ENCODE peak calls at places on chromosome 13, in five cellular contexts. U is HCT116, Q is A549, F is GM12878, L is IMR-90. P is an unnamed sample.

GRCh38 chr13:98643479-98643878 is 66.6 kb upstream of the STK24 start:
- DNase-seq in L (no peak), F (no peak), U (no peak), Q (no peak), P (no peak)

GRCh38 chr13:39414339-39414738 is 188.7 kb downstream of the LHFPL6 start:
- DNase-seq in L (no peak), F (peak), Q (no peak), U (no peak), P (no peak)

GRCh38 chr13:71801781-71802180 is 65.2 kb downstream of the DACH1 start:
- DNase-seq in Q (no peak), U (no peak), L (no peak), F (no peak), P (peak)

GRCh38 chr13:110557610-110558305 is 3.8 kb downstream of the RAB20 start:
- DNase-seq in F (no peak), L (no peak), U (no peak), Q (no peak), P (no peak)

GRCh38 chr13:41018583-41018909 is 570 bp downstream of the ELF1 start:
- DNase-seq in Q (no peak), U (no peak), L (no peak), F (no peak), P (no peak)

GRCh38 chr13:98144501-98145350 is 1.8 kb downstream of the FARP1 start:
- DNase-seq in L (peak), F (no peak), Q (peak), U (peak), P (peak)

GRCh38 chr13:109481046-109481445 is 305.3 kb downstream of the IRS2 start:
- DNase-seq in U (no peak), F (no peak), Q (no peak), L (peak), P (no peak)

GRCh38 chr13:96782186-96782585 is 212.1 kb downstream of the OXGR1 start:
- DNase-seq in F (no peak), Q (no peak), L (no peak), U (no peak), P (no peak)

GRCh38 chr13:40982772-40983171 is 36.3 kb downstream of the ELF1 start:
- DNase-seq in F (peak), Q (no peak), U (no peak), L (peak), P (peak)

GRCh38 chr13:42821437-42821836 is 40.1 kb downstream of the FAM216B start:
- DNase-seq in L (peak), Q (no peak), U (no peak), F (no peak), P (no peak)

GRCh38 chr13:43464578-43465264 is 322.1 kb downstream of the ENOX1 start:
- DNase-seq in U (no peak), Q (no peak), L (no peak), F (no peak), P (no peak)

GRCh38 chr13:21033866-21034601 is 27.4 kb downstream of the LATS2 start:
- DNase-seq in F (no peak), Q (no peak), U (no peak), L (no peak), P (no peak)

GRCh38 chr13:109348514-109349340 is 437.7 kb downstream of the IRS2 start:
- DNase-seq in U (no peak), F (no peak), L (peak), Q (peak), P (no peak)

GRCh38 chr13:76992548-76993001 is 694 bp downstream of the CLN5 start:
- DNase-seq in F (no peak), U (no peak), Q (peak), L (peak), P (peak)

DNA sequence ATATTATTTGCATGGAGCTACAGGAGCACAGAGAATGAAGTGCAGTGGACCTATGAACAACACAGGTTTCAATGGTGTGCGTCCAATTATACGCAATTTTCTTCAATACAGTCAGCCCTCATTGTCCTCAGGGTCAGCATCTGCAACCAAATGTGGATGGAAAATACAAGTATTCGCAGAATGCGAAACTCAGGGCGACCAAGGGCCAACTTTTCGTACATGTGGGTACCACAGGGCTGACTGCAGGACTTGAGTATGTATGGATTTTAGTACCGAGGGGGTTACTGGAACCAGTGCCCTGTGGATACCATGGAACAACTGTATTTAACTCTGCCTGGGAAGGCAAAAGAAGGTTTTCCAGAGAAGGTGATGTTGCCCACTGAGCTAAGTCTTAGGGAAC is 10.2 kb downstream of the LCP1 start:
- DNase-seq in Q (no peak), L (no peak), F (no peak), U (no peak), P (no peak)
- H3K4me2 ChIP-seq in Q (no peak), L (no peak), F (peak), U (no peak), P (no peak)

DNA sequence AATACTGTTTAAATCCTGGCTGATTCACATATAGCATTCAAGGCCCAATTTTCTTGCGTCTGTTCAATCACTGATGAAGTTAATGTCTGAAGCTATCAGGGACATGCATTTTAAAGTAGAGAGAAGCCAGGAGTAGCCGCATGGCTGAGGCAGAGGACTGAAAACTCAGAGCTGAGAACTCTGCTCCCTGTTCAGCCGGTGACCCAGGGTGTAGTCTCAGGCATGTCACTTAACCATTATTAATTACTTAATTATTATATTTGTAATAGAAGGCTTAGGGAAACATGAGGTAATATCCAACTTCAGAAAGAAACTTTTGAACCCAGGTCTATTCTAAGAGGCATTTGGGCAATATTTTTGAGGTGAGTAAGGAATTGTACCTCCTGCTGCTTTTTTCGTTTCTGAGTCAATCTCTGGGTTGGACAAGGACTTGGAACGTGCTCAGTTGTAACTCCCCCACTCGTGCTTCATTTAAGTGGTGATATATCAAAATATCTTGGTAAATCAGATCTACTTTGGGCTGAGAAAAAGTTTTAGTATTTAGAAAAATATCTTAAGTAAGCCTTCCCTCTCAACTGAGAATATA is 729.0 kb downstream of the EFNB2 start:
- DNase-seq in U (no peak), Q (no peak), L (no peak), F (no peak), P (no peak)
- TF ChIP-seq RAD21 in U (no peak), Q (no peak), L (no peak), F (no peak), P (no peak)

GRCh38 chr13:24931450-24932217 is 164.3 kb upstream of the PABPC3 start:
- DNase-seq in U (no peak), F (no peak), Q (no peak), L (no peak), P (no peak)
- H3K4me2 ChIP-seq in U (no peak), F (no peak), Q (no peak), L (peak), P (no peak)

GRCh38 chr13:99969368-99969933 is 2.1 kb downstream of the ZIC5 start:
- DNase-seq in Q (no peak), U (no peak), L (no peak), F (no peak), P (peak)
- TF ChIP-seq RAD21 in Q (no peak), U (no peak), L (no peak), F (no peak), P (no peak)

GRCh38 chr13:94700536-94700935 is 11.8 kb downstream of the SOX21 start:
- DNase-seq in L (no peak), U (no peak), Q (no peak), F (no peak), P (no peak)
- H3K4me2 ChIP-seq in L (no peak), U (no peak), Q (no peak), F (no peak), P (no peak)